ENCODE peak calls at places on chromosomes 6 and 20, in seven cellular contexts. Y, B, P, Z, O, Q and S are unnamed samples. For H3K36me3, the result is how much of the 10 kb centered on the place peaks cover.

GRCh38 chr6:87155920-87156600 is 695 bp downstream of the ZNF292 start:
- DNase-seq in P (peak), Z (peak), B (peak), Q (no peak), Y (peak), O (peak), S (no peak)

GRCh38 chr6:48917233-48917632 is 545.8 kb downstream of the MMUT start:
- DNase-seq in Z (no peak), Y (no peak), Q (no peak), P (no peak), O (no peak), B (no peak), S (no peak)

GRCh38 chr6:143325379-143326140 is 124.9 kb downstream of the ADAT2 start:
- DNase-seq in Z (no peak), Q (peak), O (no peak), B (peak), P (no peak), Y (peak), S (peak)

GRCh38 chr6:64890609-64891008 is 816.4 kb downstream of the EYS start:
- DNase-seq in Z (no peak), B (peak), P (no peak), O (no peak), Y (peak), Q (no peak), S (no peak)

GRCh38 chr6:32604434-32604877 is 14.8 kb upstream of the HLA-DRB1 start:
- DNase-seq in O (no peak), Q (no peak), P (no peak), Y (no peak), B (peak), Z (no peak), S (no peak)

GRCh38 chr6:36771145-36771544 is 68.1 kb downstream of the CPNE5 start:
- DNase-seq in B (no peak), Q (no peak), Y (no peak), P (no peak), O (no peak), Z (no peak), S (no peak)

GRCh38 chr6:87965806-87966205 is 81.8 kb upstream of the SPACA1 start:
- DNase-seq in Z (no peak), Q (no peak), O (no peak), Y (no peak), B (no peak), P (no peak), S (no peak)

GRCh38 chr6:93389192-93389591 is 30.2 kb downstream of the EPHA7 start:
- DNase-seq in Z (no peak), P (no peak), Y (no peak), O (no peak), B (no peak), Q (no peak), S (no peak)

GRCh38 chr20:62064788-62065668 is 653 bp downstream of the TAF4 start:
- DNase-seq in Z (peak), B (no peak), Q (no peak), O (peak), Y (no peak), P (no peak), S (no peak)

GRCh38 chr20:62114894-62115293 is 7.4 kb upstream of the LSM14B start:
- DNase-seq in B (no peak), O (no peak), Q (no peak), P (no peak), Z (no peak), Y (no peak), S (no peak)

GRCh38 chr6:18022398-18023231 is 35.2 kb upstream of the KIF13A start:
- DNase-seq in O (no peak), Y (peak), B (peak), P (no peak), Z (no peak), Q (no peak), S (peak)

GRCh38 chr6:109239918-109240321 is 142.3 kb downstream of the CD164 start:
- DNase-seq in Q (no peak), B (no peak), Z (no peak), Y (no peak), O (no peak), P (no peak), S (no peak)

GRCh38 chr20:34637245-34638185 is 39.4 kb downstream of the PIGU start:
- DNase-seq in Y (peak), Q (no peak), B (peak), O (no peak), Z (no peak), P (no peak), S (no peak)

GRCh38 chr6:142335415-142335814 is 33.6 kb downstream of the ADGRG6 start:
- DNase-seq in Q (no peak), O (no peak), Y (no peak), B (no peak), P (no peak), Z (no peak), S (no peak)

GRCh38 chr6:84332139-84333034 is 104.9 kb upstream of the CEP162 start:
- DNase-seq in Q (no peak), O (no peak), P (no peak), Y (no peak), B (peak), Z (no peak), S (no peak)

GRCh38 chr6:135617222-135617621 is 119.7 kb upstream of the AHI1 start:
- DNase-seq in Y (no peak), O (no peak), P (no peak), Z (no peak), Q (no peak), B (no peak), S (no peak)

GRCh38 chr6:142350309-142350708 is 48.5 kb downstream of the ADGRG6 start:
- DNase-seq in Y (no peak), Q (no peak), Z (no peak), B (no peak), P (no peak), O (no peak), S (no peak)

GRCh38 chr6:53309059-53309896 is 39.5 kb downstream of the ELOVL5 start:
- DNase-seq in P (no peak), O (no peak), Y (peak), Q (no peak), Z (no peak), B (peak), S (no peak)

GRCh38 chr20:3869839-3870634 is 19.1 kb upstream of the PANK2 start:
- DNase-seq in Y (no peak), B (no peak), Z (no peak), P (no peak), O (no peak), Q (no peak), S (no peak)

GRCh38 chr6:75608955-75609533 is 7.4 kb downstream of the SENP6 start:
- DNase-seq in Q (no peak), B (no peak), P (no peak), Z (no peak), O (no peak), Y (no peak), S (no peak)

GRCh38 chr6:70270287-70271005 is 32.4 kb downstream of the COL9A1 start:
- DNase-seq in O (no peak), Z (no peak), Q (no peak), Y (peak), P (no peak), B (no peak), S (peak)

GRCh38 chr6:12136905-12137304 is 124.8 kb downstream of the HIVEP1 start:
- DNase-seq in O (no peak), Y (peak), Q (no peak), P (no peak), Z (no peak), B (peak), S (no peak)

GRCh38 chr6:155710704-155711103 is 255.1 kb upstream of the NOX3 start:
- DNase-seq in Q (no peak), B (no peak), O (no peak), Y (no peak), Z (no peak), P (no peak), S (no peak)

GRCh38 chr6:170206317-170206621 is 84.6 kb downstream of the DLL1 start:
- DNase-seq in O (no peak), Y (no peak), B (no peak), P (no peak), Q (no peak), Z (no peak), S (no peak)

GRCh38 chr6:7107578-7108195 is at the start of gene RREB1:
- DNase-seq in P (peak), O (no peak), Q (no peak), Z (peak), B (no peak), Y (peak), S (no peak)

GRCh38 chr6:30720738-30721197 is 616 bp downstream of the TUBB start:
- DNase-seq in B (no peak), Y (peak), O (no peak), Z (peak), Q (no peak), P (peak), S (no peak)

GRCh38 chr6:90135672-90136071 is 161.0 kb downstream of the BACH2 start:
- DNase-seq in Y (peak), O (no peak), B (peak), Z (no peak), P (no peak), Q (no peak), S (no peak)

GRCh38 chr20:47727170-47727880 is 58.0 kb downstream of the SULF2 start:
- DNase-seq in Q (no peak), Z (peak), P (no peak), Y (no peak), O (no peak), B (no peak), S (no peak)

GRCh38 chr20:47730744-47731143 is 54.5 kb downstream of the SULF2 start:
- DNase-seq in Q (no peak), Y (no peak), B (peak), P (no peak), Z (no peak), O (no peak), S (no peak)

GRCh38 chr20:47725248-47725973 is 59.9 kb downstream of the SULF2 start:
- DNase-seq in Q (peak), P (peak), Z (peak), O (peak), Y (peak), B (peak), S (peak)

GRCh38 chr20:47726632-47727031 is 58.6 kb downstream of the SULF2 start:
- DNase-seq in Z (no peak), P (no peak), O (no peak), Q (no peak), Y (no peak), B (no peak), S (no peak)

GRCh38 chr20:47727909-47728361 is 57.3 kb downstream of the SULF2 start:
- DNase-seq in O (no peak), B (no peak), Z (no peak), P (no peak), Q (no peak), Y (no peak), S (no peak)
- H3K4me3 ChIP-seq in O (no peak), B (no peak), Z (no peak), P (no peak), Q (no peak), Y (no peak), S (no peak)

GRCh38 chr20:47016068-47016664 is 121.5 kb downstream of the EYA2 start:
- DNase-seq in P (no peak), Y (no peak), B (no peak), Q (no peak), Z (no peak), O (no peak), S (no peak)
- TF ChIP-seq CTCF in P (no peak), Y (no peak), B (no peak), Q (no peak), Z (no peak), O (no peak), S (no peak)

GRCh38 chr6:106557837-106558236 is 71.5 kb downstream of the RTN4IP1 start:
- DNase-seq in B (peak), Z (no peak), Y (no peak), O (no peak), Q (no peak), P (no peak), S (no peak)
- H3K36me3 ChIP-seq in B (under half), Z (under half), Y (under half), O (half or more), Q (under half), P (under half), S (under half)

GRCh38 chr6:25036461-25036860 is 100.7 kb upstream of the RIPOR2 start:
- DNase-seq in O (no peak), P (no peak), Q (no peak), Y (no peak), Z (no peak), B (no peak), S (no peak)
- H3K4me3 ChIP-seq in O (no peak), P (no peak), Q (no peak), Y (no peak), Z (no peak), B (no peak), S (no peak)

GRCh38 chr20:19886666-19887288 is 128.7 kb downstream of the RIN2 start:
- DNase-seq in B (peak), Q (no peak), P (no peak), Z (no peak), Y (peak), O (no peak), S (no peak)
- TF ChIP-seq CTCF in B (peak), Q (peak), P (no peak), Z (no peak), Y (peak), O (peak), S (no peak)

GRCh38 chr6:132215805-132216204 is 185.5 kb downstream of the MOXD1 start:
- DNase-seq in O (no peak), B (no peak), Q (no peak), P (no peak), Z (no peak), Y (no peak), S (no peak)
- H3K36me3 ChIP-seq in O (under half), B (under half), Q (under half), P (under half), Z (under half), Y (under half), S (under half)

DNA sequence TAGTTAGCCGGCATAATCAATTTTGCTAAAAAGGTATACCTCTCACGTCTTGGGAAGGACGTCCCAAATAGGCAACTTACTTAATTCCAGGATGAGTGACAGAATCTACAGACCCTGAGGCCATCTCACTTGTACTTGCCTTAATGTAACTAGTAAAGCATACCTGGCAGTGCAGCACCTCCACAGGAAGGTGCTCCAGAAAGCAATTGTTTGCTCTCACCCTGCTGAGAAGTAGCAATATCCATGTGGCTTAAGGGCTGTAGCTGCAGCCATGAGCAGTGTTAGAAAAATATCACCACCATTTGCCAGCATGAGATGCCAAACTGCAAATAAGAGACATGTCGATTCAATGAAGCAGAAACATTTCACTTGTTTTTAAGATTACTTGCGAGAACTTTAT is 151.5 kb downstream of the PRL start:
- DNase-seq in O (no peak), Q (no peak), P (no peak), Y (no peak), Z (no peak), B (no peak), S (no peak)
- H3K4me3 ChIP-seq in O (no peak), Q (no peak), P (no peak), Y (no peak), Z (no peak), B (no peak), S (no peak)